ENCODE peak calls at places on chromosome 9, in ten cellular contexts. G is Peyer's patch, O is uterus, N is heart left ventricle, L is H54, P is stomach, E is right lobe of liver, I is breast epithelium, B is HCT116, S is transverse colon. X is an unnamed sample.

GRCh38 chr9:3850083-3850482 is 324.3 kb upstream of the RFX3 start:
- DNase-seq in L (no peak), I (no peak), B (no peak), O (no peak), G (no peak), N (no peak), S (no peak), P (no peak), E (no peak), X (no peak)

GRCh38 chr9:86064220-86064619 is 35.1 kb downstream of the GOLM1 start:
- DNase-seq in B (no peak), P (no peak), N (no peak), E (no peak), S (no peak), G (no peak), L (no peak), O (no peak), I (no peak), X (no peak)

GRCh38 chr9:89466451-89467277 is 31.2 kb downstream of the SEMA4D start:
- DNase-seq in O (no peak), B (no peak), P (no peak), S (no peak), N (no peak), E (no peak), I (no peak), L (no peak), G (peak; percentile 68), X (no peak)

GRCh38 chr9:95936579-95937075 is 61.1 kb downstream of the ERCC6L2 start:
- DNase-seq in I (no peak), L (no peak), E (no peak), O (no peak), S (no peak), N (no peak), P (no peak), B (no peak), G (no peak), X (no peak)

GRCh38 chr9:15972760-15973159 is 419.9 kb downstream of the CCDC171 start:
- DNase-seq in N (no peak), B (no peak), I (no peak), L (no peak), S (no peak), O (no peak), E (no peak), P (no peak), G (no peak), X (no peak)

GRCh38 chr9:113511856-113512761 is 48.6 kb downstream of the RGS3 start:
- DNase-seq in I (no peak), P (no peak), B (no peak), N (no peak), L (peak; percentile 45), S (peak; percentile 35), E (no peak), O (no peak), G (peak; percentile 72), X (no peak)

GRCh38 chr9:73847536-73847935 is 649.6 kb upstream of the RORB start:
- DNase-seq in E (no peak), P (no peak), L (no peak), N (no peak), B (no peak), I (no peak), O (no peak), S (no peak), G (no peak), X (no peak)

GRCh38 chr9:85466834-85467233 is 274.9 kb downstream of the AGTPBP1 start:
- DNase-seq in S (no peak), O (no peak), B (no peak), E (no peak), N (no peak), P (no peak), G (no peak), L (no peak), I (no peak), X (no peak)

GRCh38 chr9:134442087-134442470 is 115.8 kb downstream of the RXRA start:
- DNase-seq in O (no peak), P (no peak), L (no peak), N (no peak), B (no peak), E (no peak), I (no peak), S (no peak), G (no peak), X (no peak)

GRCh38 chr9:134442486-134443168 is 116.4 kb downstream of the RXRA start:
- DNase-seq in P (no peak), O (no peak), N (no peak), I (no peak), L (no peak), B (no peak), S (no peak), G (no peak), E (no peak), X (no peak)

GRCh38 chr9:134445000-134445399 is 118.7 kb downstream of the RXRA start:
- DNase-seq in G (no peak), I (no peak), L (no peak), P (no peak), O (no peak), S (no peak), E (no peak), B (no peak), N (no peak), X (no peak)

GRCh38 chr9:134444040-134444315 is 117.7 kb downstream of the RXRA start:
- DNase-seq in O (no peak), I (no peak), G (no peak), N (no peak), L (no peak), P (no peak), S (no peak), E (no peak), B (no peak), X (no peak)

GRCh38 chr9:134443169-134444039 is 117.1 kb downstream of the RXRA start:
- DNase-seq in O (peak; percentile 87), P (peak; percentile 93), L (peak; percentile 100), N (peak; percentile 82), G (peak; percentile 96), E (peak; percentile 90), S (peak; percentile 93), I (peak; percentile 88), B (peak; percentile 83), X (peak; percentile 98)
- TF ChIP-seq POLR2A in O (peak; percentile 35), P (no peak), L (no peak), N (no peak), G (no peak), E (no peak), S (no peak), I (no peak), B (no peak), X (no peak)

DNA sequence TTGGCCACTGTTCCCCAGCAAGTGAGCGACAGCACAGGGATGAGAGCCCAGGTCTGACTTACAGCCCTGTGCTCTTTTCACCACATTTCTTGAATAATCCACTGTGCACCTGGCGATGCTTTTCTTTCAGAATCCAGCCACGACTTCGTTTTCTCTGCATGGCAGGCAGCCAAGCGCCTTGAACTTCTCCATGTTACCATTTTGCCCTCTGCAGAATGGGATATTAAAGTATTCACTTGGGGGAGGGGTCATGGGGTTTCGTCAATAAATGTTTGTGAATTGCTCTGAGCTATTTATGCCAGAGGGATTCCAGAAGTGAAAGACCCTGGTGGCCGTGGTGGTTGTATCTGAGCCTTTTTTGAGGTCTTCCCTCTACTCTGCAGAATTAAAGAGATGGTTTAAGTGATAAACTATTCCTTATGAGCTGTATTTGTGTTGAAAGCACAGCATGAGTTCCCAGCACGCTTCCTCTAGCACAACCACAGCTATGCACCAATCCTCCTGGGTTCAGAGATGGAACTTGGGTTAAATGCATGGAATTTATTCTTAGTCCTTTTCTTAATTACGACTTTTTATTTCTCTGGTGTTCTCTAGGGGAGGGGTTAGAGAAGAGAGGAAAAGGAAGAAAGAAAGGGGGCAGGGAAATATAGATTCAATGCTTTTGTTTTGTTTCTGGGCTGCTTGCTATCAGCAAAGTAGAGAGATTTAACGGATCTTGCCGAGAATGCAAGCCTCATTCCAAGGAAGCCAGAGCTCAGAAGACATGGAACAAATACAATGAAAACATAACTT is 478.2 kb upstream of the TNC start:
- DNase-seq in O (no peak), G (no peak), L (peak; percentile 52), P (no peak), E (no peak), S (no peak), I (no peak), B (no peak), N (no peak), X (no peak)
- TF ChIP-seq POLR2A in O (no peak), G (no peak), L (no peak), P (no peak), E (no peak), S (no peak), I (no peak), B (no peak), N (no peak), X (no peak)

GRCh38 chr9:33167084-33167948 is at the start of gene B4GALT1:
- DNase-seq in E (peak; percentile 99), L (peak; percentile 68), N (peak; percentile 96), P (peak; percentile 97), B (peak; percentile 41), G (peak; percentile 98), S (peak; percentile 97), O (peak; percentile 98), I (peak; percentile 91), X (peak; percentile 82)

GRCh38 chr9:33164138-33164809 is 2.9 kb downstream of the B4GALT1 start:
- DNase-seq in I (no peak), N (peak; percentile 31), B (no peak), L (no peak), G (peak; percentile 69), P (no peak), O (no peak), E (no peak), S (peak; percentile 37), X (no peak)

GRCh38 chr9:33166263-33167083 is 663 bp downstream of the B4GALT1 start:
- DNase-seq in N (peak; percentile 59), I (peak; percentile 52), E (no peak), B (no peak), L (no peak), S (peak; percentile 63), O (no peak), P (peak; percentile 65), G (no peak), X (no peak)

GRCh38 chr9:33163433-33164137 is 3.6 kb downstream of the B4GALT1 start:
- DNase-seq in I (no peak), B (no peak), N (no peak), G (no peak), P (no peak), S (no peak), L (no peak), E (no peak), O (no peak), X (no peak)

DNA sequence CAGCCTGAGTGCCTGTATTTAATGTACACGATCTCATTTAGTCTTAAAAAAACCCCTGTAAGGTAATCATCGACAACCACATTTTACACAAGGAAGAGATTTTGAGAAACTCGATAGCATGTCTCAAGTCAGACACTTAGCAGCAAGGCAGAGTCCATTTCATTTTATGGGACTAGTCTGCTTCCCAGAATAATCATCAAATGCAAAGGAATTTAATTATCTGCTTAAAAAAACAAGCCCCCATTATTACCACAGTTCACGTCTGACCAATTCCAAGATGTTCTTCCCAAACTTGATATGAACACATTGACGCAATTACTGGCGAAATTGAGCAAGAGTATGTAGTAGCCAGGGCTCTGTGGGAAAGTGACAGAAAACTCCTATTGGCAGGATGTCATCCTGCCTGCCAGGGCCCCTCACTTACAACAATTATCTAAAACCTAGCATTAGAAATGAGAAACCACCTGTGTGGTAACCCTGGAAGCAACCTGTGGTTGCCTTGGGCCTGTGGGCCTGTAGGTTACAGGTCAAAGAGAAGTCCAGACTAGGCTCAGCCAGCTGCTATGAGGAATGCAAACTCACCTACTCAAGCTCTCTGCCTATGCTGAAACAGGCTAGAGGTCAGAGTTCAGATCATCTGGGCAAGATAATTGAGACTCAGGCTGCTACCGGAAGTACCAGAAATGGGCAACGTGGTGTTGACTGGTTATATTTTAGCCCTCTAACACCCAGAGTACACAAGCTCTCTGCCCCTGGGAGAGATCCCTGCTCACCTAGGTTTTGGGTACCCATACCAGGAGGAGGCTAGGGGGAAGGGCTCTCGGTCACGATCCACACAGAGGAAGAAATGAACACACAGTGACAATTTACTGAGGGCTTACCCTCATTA is 1.6 kb downstream of the B4GALT1 start:
- DNase-seq in B (no peak), G (peak; percentile 86), I (peak; percentile 58), L (no peak), E (peak; percentile 72), S (peak; percentile 71), P (peak; percentile 61), O (peak; percentile 57), N (peak; percentile 48), X (no peak)
- TF ChIP-seq POLR2A in B (no peak), G (peak; percentile 59), I (no peak), L (no peak), E (peak; percentile 90), S (peak; percentile 56), P (no peak), O (peak; percentile 18), N (no peak), X (peak; percentile 21)

GRCh38 chr9:128702949-128703615 is 779 bp downstream of the PKN3 start:
- DNase-seq in O (peak; percentile 33), S (no peak), G (no peak), L (no peak), I (no peak), N (no peak), B (no peak), E (peak; percentile 29), P (no peak), X (peak; percentile 64)

GRCh38 chr9:128702445-128702948 is at the start of gene PKN3:
- DNase-seq in S (peak; percentile 92), G (peak; percentile 93), E (peak; percentile 90), N (peak; percentile 87), I (peak; percentile 67), P (peak; percentile 90), O (peak; percentile 85), B (peak; percentile 69), L (peak; percentile 99), X (peak; percentile 98)

GRCh38 chr9:128694344-128694743 is 5.3 kb downstream of the SET start:
- DNase-seq in L (no peak), E (no peak), N (no peak), B (no peak), G (no peak), O (no peak), S (no peak), P (no peak), I (no peak), X (no peak)

GRCh38 chr9:128696923-128697707 is 5.2 kb upstream of the PKN3 start:
- DNase-seq in I (no peak), E (no peak), S (no peak), P (no peak), N (no peak), G (no peak), O (no peak), B (no peak), L (no peak), X (no peak)
- TF ChIP-seq POLR2A in I (no peak), E (no peak), S (no peak), P (no peak), N (no peak), G (no peak), O (no peak), B (no peak), L (no peak), X (peak; percentile 41)